ENCODE peak calls at places on chromosomes 12 and 14, in six cellular contexts. M is skeletal muscle cell; Y is NCI-H524 treated with DMSO at 0.1 percent for 48 hours; Q is stimulated activated CD4-positive, alpha-beta T cell treated with anti-CD3 and anti-CD28 coated beads, Interleukin-4, amount 100 ng/mL, for 1 hour; L is brain microvascular endothelial cell; H is NCI-H146. F is an unnamed sample.

GRCh38 chr14:105857816-105858675 is 331.7 kb downstream of the TMEM121 start:
- DNase-seq in M (no peak), H (no peak), Y (no peak), Q (no peak), L (no peak), F (no peak)

GRCh38 chr12:117377758-117378157 is 16.3 kb upstream of the NOS1 start:
- DNase-seq in Y (no peak), M (no peak), H (no peak), Q (no peak), L (no peak), F (no peak)

GRCh38 chr14:76203086-76204001 is 51.6 kb downstream of the GPATCH2L start:
- DNase-seq in L (peak; percentile 98), Y (no peak), M (peak; percentile 92), Q (no peak), H (no peak), F (peak; percentile 16)

GRCh38 chr12:128190614-128191013 is 76.4 kb upstream of the TMEM132C start:
- DNase-seq in L (no peak), Q (no peak), H (no peak), M (no peak), Y (no peak), F (no peak)

GRCh38 chr12:46524778-46525177 is 152.2 kb upstream of the SLC38A2 start:
- DNase-seq in Q (no peak), H (no peak), M (peak; percentile 89), Y (no peak), L (peak; percentile 60), F (peak; percentile 82)

GRCh38 chr12:63151061-63151897 is at the start of gene AVPR1A:
- DNase-seq in M (no peak), Q (no peak), H (peak; percentile 35), L (no peak), Y (no peak), F (no peak)

GRCh38 chr14:103550451-103551337 is 11.8 kb downstream of the BAG5 start:
- DNase-seq in Y (no peak), H (peak; percentile 79), M (no peak), Q (no peak), L (no peak), F (peak; percentile 24)

GRCh38 chr12:53063708-53064612 is 14.1 kb downstream of the TNS2 start:
- DNase-seq in Q (no peak), H (peak; percentile 40), L (peak; percentile 69), Y (no peak), M (peak; percentile 91), F (peak; percentile 36)

GRCh38 chr12:64034901-64035576 is 187.1 kb downstream of the KICS2 start:
- DNase-seq in L (no peak), M (no peak), Y (no peak), Q (no peak), H (no peak), F (no peak)

GRCh38 chr12:57139796-57140649 is 7.4 kb downstream of the LRP1-AS start:
- DNase-seq in Q (no peak), Y (no peak), L (no peak), H (no peak), M (no peak), F (no peak)

GRCh38 chr14:36019126-36019525 is 157.4 kb downstream of the PTCSC3 start:
- DNase-seq in Y (no peak), M (no peak), H (no peak), L (no peak), Q (no peak), F (no peak)

GRCh38 chr14:71647086-71647784 is 285.0 kb upstream of the RGS6 start:
- DNase-seq in H (peak; percentile 19), Y (no peak), Q (no peak), L (no peak), M (no peak), F (peak; percentile 16)

GRCh38 chr14:63045612-63046320 is 508 bp upstream of the KCNH5 start:
- DNase-seq in Q (no peak), L (peak; percentile 1), M (no peak), Y (peak; percentile 21), H (peak; percentile 87), F (no peak)

GRCh38 chr12:101969-102878 is 35.7 kb downstream of the IQSEC3 start:
- DNase-seq in M (no peak), Q (no peak), H (peak; percentile 72), L (no peak), Y (no peak), F (no peak)

GRCh38 chr14:104305511-104306449 is 167.4 kb downstream of the KIF26A start:
- DNase-seq in Y (no peak), L (no peak), M (no peak), Q (no peak), H (no peak), F (no peak)

GRCh38 chr12:27201169-27201568 is 42.9 kb upstream of the STK38L start:
- DNase-seq in Q (no peak), Y (no peak), L (no peak), M (no peak), H (no peak), F (no peak)

GRCh38 chr12:47753021-47754001 is 5.4 kb downstream of the RAPGEF3 start:
- DNase-seq in M (no peak), L (no peak), Q (no peak), H (no peak), Y (no peak), F (peak; percentile 71)

GRCh38 chr14:96304956-96305355 is 48.9 kb downstream of the BDKRB1 start:
- DNase-seq in Y (no peak), M (no peak), H (no peak), L (no peak), Q (no peak), F (no peak)

GRCh38 chr12:57150400-57150799 is 3.0 kb upstream of the LRP1-AS start:
- DNase-seq in M (no peak), Y (no peak), Q (no peak), H (no peak), L (no peak), F (no peak)

GRCh38 chr12:132653567-132654290 is 33.4 kb downstream of the POLE start:
- DNase-seq in Y (no peak), M (no peak), L (no peak), H (no peak), Q (no peak), F (no peak)

GRCh38 chr12:58425481-58426392 is 484.4 kb downstream of the ATP23 start:
- DNase-seq in Q (no peak), L (peak; percentile 86), Y (no peak), M (peak; percentile 93), H (peak; percentile 50), F (peak; percentile 49)

GRCh38 chr14:89615421-89615820 is 198.4 kb upstream of the FOXN3 start:
- DNase-seq in Y (no peak), L (no peak), Q (no peak), H (no peak), M (no peak), F (no peak)

GRCh38 chr14:99190696-99191662 is 81.0 kb downstream of the BCL11B start:
- DNase-seq in Y (no peak), M (no peak), Q (no peak), L (no peak), H (no peak), F (no peak)

GRCh38 chr12:113287146-113287898 is 47.6 kb downstream of the SLC8B1 start:
- DNase-seq in Y (no peak), Q (no peak), L (no peak), M (no peak), H (no peak), F (no peak)

GRCh38 chr12:67558775-67559174 is 89.8 kb upstream of the DYRK2 start:
- DNase-seq in M (no peak), Y (no peak), Q (no peak), L (no peak), H (no peak), F (no peak)

GRCh38 chr14:61854898-61855297 is 92.7 kb downstream of the SNAPC1 start:
- DNase-seq in M (no peak), H (no peak), Y (no peak), Q (no peak), L (no peak), F (no peak)

GRCh38 chr12:79615596-79616560 is 74.9 kb downstream of the PAWR start:
- DNase-seq in H (no peak), M (no peak), L (no peak), Q (no peak), Y (no peak), F (no peak)

GRCh38 chr12:53258541-53259539 is 9.3 kb upstream of the ESPL1 start:
- DNase-seq in Y (no peak), H (no peak), M (no peak), L (no peak), Q (no peak), F (no peak)

GRCh38 chr12:106235770-106236169 is 12.1 kb downstream of the CKAP4 start:
- DNase-seq in L (no peak), Y (no peak), H (no peak), M (no peak), Q (no peak), F (no peak)

GRCh38 chr14:92692822-92693226 is 55.6 kb downstream of the LGMN start:
- DNase-seq in Y (peak; percentile 41), L (no peak), M (no peak), Q (no peak), H (peak; percentile 78), F (peak; percentile 81)

GRCh38 chr12:108856428-108857157 is 790 bp downstream of the SSH1 start:
- DNase-seq in Y (no peak), Q (peak; percentile 63), H (peak; percentile 16), M (peak; percentile 47), L (peak; percentile 71), F (peak; percentile 81)

GRCh38 chr12:88142610-88142991 is 494 bp downstream of the TMTC3 start:
- DNase-seq in H (peak; percentile 60), L (no peak), Q (peak; percentile 32), Y (no peak), M (no peak), F (peak; percentile 33)

GRCh38 chr14:58362798-58363412 is 32.8 kb upstream of the TOMM20L start:
- DNase-seq in M (no peak), L (no peak), Y (peak; percentile 32), Q (no peak), H (peak; percentile 16), F (no peak)

GRCh38 chr12:108495054-108495453 is 20.0 kb upstream of the FICD start:
- DNase-seq in M (no peak), Q (no peak), L (peak; percentile 40), Y (no peak), H (no peak), F (no peak)

GRCh38 chr12:39375206-39375808 is 67.6 kb downstream of the KIF21A start:
- DNase-seq in Y (no peak), M (no peak), Q (no peak), L (no peak), H (no peak), F (no peak)

GRCh38 chr14:54730156-54730961 is 163.4 kb downstream of the SAMD4A start:
- DNase-seq in M (peak; percentile 80), Q (no peak), L (peak; percentile 17), H (no peak), Y (no peak), F (no peak)

GRCh38 chr14:101478096-101478495 is 83.2 kb upstream of the DIO3 start:
- DNase-seq in H (no peak), Q (no peak), Y (no peak), L (no peak), M (no peak), F (no peak)

GRCh38 chr12:113448874-113449273 is 22.8 kb downstream of the LHX5 start:
- DNase-seq in Q (no peak), L (no peak), H (peak; percentile 9), M (no peak), Y (no peak), F (no peak)

GRCh38 chr12:117227000-117227653 is 36.9 kb upstream of the FBXO21 start:
- DNase-seq in M (no peak), L (no peak), Y (no peak), Q (no peak), H (no peak), F (no peak)